ENCODE peak calls at places on chromosome 13, in ten cellular contexts. C, D, N, E, J, U, P, H, Y and G are unnamed samples.

GRCh38 chr13:41639955-41640780 is 182.8 kb downstream of the RGCC start:
- DNase-seq in D (no peak), Y (no peak), U (no peak), P (no peak), J (no peak), H (peak; percentile 80), N (no peak), E (no peak), C (no peak), G (no peak)

GRCh38 chr13:51764184-51765141 is 39.5 kb downstream of the DHRS12 start:
- DNase-seq in P (peak; percentile 50), C (peak; percentile 41), U (peak; percentile 83), Y (no peak), J (peak; percentile 70), H (peak; percentile 28), D (peak; percentile 56), N (peak; percentile 77), E (peak; percentile 41), G (no peak)

GRCh38 chr13:66513728-66514127 is 716.4 kb downstream of the PCDH9 start:
- DNase-seq in U (no peak), J (no peak), N (no peak), D (no peak), P (no peak), C (no peak), Y (no peak), E (no peak), H (no peak), G (no peak)

GRCh38 chr13:109205315-109205714 is 575.9 kb downstream of the MYO16 start:
- DNase-seq in C (no peak), E (no peak), H (no peak), N (no peak), J (no peak), U (no peak), Y (no peak), D (no peak), P (no peak), G (no peak)

GRCh38 chr13:28313579-28313978 is 175.2 kb downstream of the PAN3 start:
- DNase-seq in P (no peak), Y (peak; percentile 31), N (no peak), C (no peak), J (no peak), U (no peak), H (no peak), E (no peak), D (no peak), G (no peak)

GRCh38 chr13:34655554-34655953 is 286.5 kb upstream of the NBEA start:
- DNase-seq in Y (no peak), N (no peak), D (no peak), P (no peak), H (no peak), J (no peak), U (no peak), C (no peak), E (no peak), G (no peak)

GRCh38 chr13:48504606-48505369 is 28.1 kb downstream of the RCBTB2 start:
- DNase-seq in J (no peak), N (no peak), E (no peak), P (no peak), U (no peak), H (no peak), C (no peak), D (no peak), Y (peak; percentile 3), G (no peak)

GRCh38 chr13:33349996-33350826 is 64.7 kb upstream of the STARD13 start:
- DNase-seq in H (no peak), N (peak; percentile 65), C (no peak), D (peak; percentile 66), J (no peak), Y (no peak), P (peak; percentile 38), U (peak; percentile 75), E (no peak), G (no peak)

GRCh38 chr13:27679896-27680295 is 58.2 kb downstream of the POLR1D start:
- DNase-seq in D (no peak), C (no peak), P (no peak), J (no peak), H (no peak), E (no peak), Y (peak; percentile 12), N (no peak), U (no peak), G (no peak)

GRCh38 chr13:86585826-86586225 is 786.6 kb upstream of the SLITRK6 start:
- DNase-seq in D (no peak), U (peak; percentile 29), J (no peak), N (peak; percentile 16), H (no peak), P (no peak), Y (no peak), E (no peak), C (no peak), G (no peak)

GRCh38 chr13:113978741-113979481 is 5.0 kb upstream of the C13orf46 start:
- DNase-seq in D (peak; percentile 75), N (no peak), C (no peak), J (no peak), H (no peak), P (peak; percentile 13), Y (no peak), E (no peak), U (no peak), G (peak; percentile 88)

GRCh38 chr13:27970382-27971235 is 1.5 kb upstream of the CDX2 start:
- DNase-seq in C (no peak), P (peak; percentile 25), Y (no peak), E (no peak), D (peak; percentile 10), J (no peak), H (no peak), U (no peak), N (no peak), G (no peak)

GRCh38 chr13:29573190-29573589 is 22.3 kb downstream of the SLC7A1 start:
- DNase-seq in P (no peak), U (no peak), C (no peak), H (no peak), D (peak; percentile 53), J (no peak), Y (no peak), N (no peak), E (no peak), G (no peak)

GRCh38 chr13:42539670-42540069 is 34.3 kb upstream of the TNFSF11 start:
- DNase-seq in C (no peak), H (no peak), D (no peak), P (no peak), J (no peak), E (no peak), Y (no peak), N (no peak), U (no peak), G (no peak)

GRCh38 chr13:43933378-43933777 is 53.7 kb downstream of the LACC1 start:
- DNase-seq in C (peak; percentile 44), Y (no peak), U (no peak), D (no peak), E (no peak), J (no peak), H (no peak), P (no peak), N (no peak), G (no peak)

GRCh38 chr13:75621147-75621546 is 15.0 kb upstream of the LMO7 start:
- DNase-seq in C (no peak), Y (no peak), U (no peak), J (no peak), E (no peak), H (peak; percentile 71), N (no peak), D (no peak), P (no peak), G (no peak)

GRCh38 chr13:98792321-98792720 is 39.8 kb upstream of the SLC15A1 start:
- DNase-seq in P (no peak), J (no peak), C (no peak), Y (no peak), U (no peak), H (no peak), E (no peak), N (no peak), D (no peak), G (no peak)

GRCh38 chr13:38804061-38804460 is 117.2 kb downstream of the FREM2 start:
- DNase-seq in U (no peak), C (no peak), J (no peak), N (no peak), Y (no peak), H (no peak), P (no peak), D (no peak), E (no peak), G (no peak)
- TF ChIP-seq CTCF in U (no peak), C (no peak), J (no peak), N (no peak), Y (no peak), H (no peak), P (no peak), D (no peak), E (no peak), G (no peak)

DNA sequence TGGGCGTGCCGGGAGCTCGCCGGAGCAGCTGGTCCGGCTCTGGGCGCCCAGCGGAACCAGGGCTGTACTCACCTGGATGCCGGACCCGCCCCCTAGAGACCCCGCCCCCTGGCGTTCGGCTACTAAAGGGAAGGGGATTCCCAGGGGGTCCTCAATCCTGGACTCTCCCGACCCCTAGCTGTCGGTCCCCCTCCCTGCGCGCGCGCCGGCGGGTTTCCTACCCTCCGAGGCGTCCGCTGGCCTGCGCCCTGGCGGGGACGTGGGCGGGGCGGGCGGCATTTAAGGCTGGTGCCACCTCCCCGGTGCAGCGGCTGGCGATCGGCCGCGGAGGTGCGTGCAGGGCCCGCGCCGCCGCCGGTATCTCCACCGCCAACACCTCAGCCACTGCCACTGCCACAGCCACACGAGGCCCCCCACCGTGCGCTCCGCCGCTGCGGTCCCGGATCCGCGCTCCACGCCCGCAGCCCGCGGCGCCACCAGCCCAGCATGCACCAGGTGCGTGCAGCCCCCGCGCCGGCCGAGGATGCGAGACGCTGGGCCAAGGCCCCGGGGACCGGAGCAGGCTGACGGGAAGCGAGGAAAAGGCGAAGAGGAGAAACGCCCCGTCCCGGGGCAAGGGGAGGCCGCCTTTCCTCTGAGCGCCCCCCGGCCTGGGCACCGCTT is at the start of gene ATP12A:
- DNase-seq in E (no peak), Y (no peak), J (no peak), P (peak; percentile 72), N (no peak), U (peak; percentile 44), H (no peak), C (no peak), D (peak; percentile 35), G (no peak)
- TF ChIP-seq CTCF in E (no peak), Y (no peak), J (peak; percentile 19), P (peak; percentile 44), N (no peak), U (no peak), H (no peak), C (no peak), D (no peak), G (peak; percentile 43)

GRCh38 chr13:35826626-35827254 is 304.4 kb downstream of the DCLK1 start:
- DNase-seq in C (no peak), H (no peak), J (no peak), N (no peak), P (no peak), D (no peak), E (no peak), U (no peak), Y (peak; percentile 48), G (no peak)
- TF ChIP-seq CTCF in C (peak; percentile 31), H (peak; percentile 20), J (peak; percentile 38), N (peak; percentile 10), P (peak; percentile 40), D (no peak), E (no peak), U (no peak), Y (peak; percentile 56), G (peak; percentile 51)

GRCh38 chr13:88979465-88980180 is 1308.5 kb downstream of the SLITRK5 start:
- DNase-seq in N (no peak), E (no peak), D (no peak), J (no peak), U (no peak), Y (no peak), P (no peak), C (no peak), H (no peak), G (no peak)
- TF ChIP-seq CTCF in N (peak; percentile 50), E (no peak), D (no peak), J (no peak), U (no peak), Y (no peak), P (no peak), C (no peak), H (no peak), G (peak; percentile 27)